ENCODE peak calls at places on chromosomes 16 and 17, in four cellular contexts. One of them, this sample, is unnamed.

GRCh38 chr17:78974635-78975591 is 4.8 kb downstream of the LGALS3BP start:
- DNase-seq in neural progenitor cell: no peak
- DNase-seq in HAP-1: peak; percentile 65
- DNase-seq in mesendoderm: peak; percentile 57
- DNase-seq in this sample: no peak

GRCh38 chr16:77760800-77761199 is 27.6 kb upstream of the VAT1L start:
- DNase-seq in HAP-1: no peak
- DNase-seq in mesendoderm: peak; percentile 18
- DNase-seq in neural progenitor cell: no peak
- DNase-seq in this sample: no peak

GRCh38 chr16:4159726-4160125 is 43.5 kb upstream of the ADCY9 start:
- DNase-seq in mesendoderm: no peak
- DNase-seq in neural progenitor cell: no peak
- DNase-seq in HAP-1: no peak
- DNase-seq in this sample: no peak

GRCh38 chr17:2189231-2189630 is 114.4 kb downstream of the SMG6 start:
- DNase-seq in neural progenitor cell: no peak
- DNase-seq in mesendoderm: no peak
- DNase-seq in HAP-1: no peak
- DNase-seq in this sample: no peak

GRCh38 chr17:34166394-34166793 is 88.7 kb upstream of the CCL2 start:
- DNase-seq in mesendoderm: no peak
- DNase-seq in HAP-1: no peak
- DNase-seq in neural progenitor cell: no peak
- DNase-seq in this sample: no peak

GRCh38 chr16:20906225-20906870 is 5.8 kb downstream of the LYRM1 start:
- DNase-seq in HAP-1: no peak
- DNase-seq in mesendoderm: no peak
- DNase-seq in neural progenitor cell: no peak
- DNase-seq in this sample: no peak

GRCh38 chr17:32588982-32589381 is 102.2 kb downstream of the CDK5R1 start:
- DNase-seq in neural progenitor cell: peak; percentile 41
- DNase-seq in mesendoderm: peak; percentile 63
- DNase-seq in HAP-1: no peak
- DNase-seq in this sample: no peak

GRCh38 chr16:35181422-35182030 is 1722.1 kb downstream of the TP53TG3F start:
- DNase-seq in neural progenitor cell: no peak
- DNase-seq in mesendoderm: no peak
- DNase-seq in HAP-1: no peak
- DNase-seq in this sample: no peak

GRCh38 chr16:12833939-12834338 is 30.3 kb upstream of the CPPED1 start:
- DNase-seq in HAP-1: no peak
- DNase-seq in neural progenitor cell: peak; percentile 16
- DNase-seq in mesendoderm: peak; percentile 74
- DNase-seq in this sample: no peak

GRCh38 chr16:60852635-60853034 is 1183.6 kb downstream of the CDH8 start:
- DNase-seq in HAP-1: no peak
- DNase-seq in neural progenitor cell: no peak
- DNase-seq in mesendoderm: no peak
- DNase-seq in this sample: no peak

GRCh38 chr17:51044964-51045363 is 75.7 kb downstream of the SPAG9 start:
- DNase-seq in mesendoderm: no peak
- DNase-seq in neural progenitor cell: peak; percentile 34
- DNase-seq in HAP-1: peak; percentile 70
- DNase-seq in this sample: no peak
- H3K4me3 ChIP-seq in mesendoderm: no peak overlapping the region
- H3K4me3 ChIP-seq in neural progenitor cell: peak overlapping the region; percentile 66
- H3K4me3 ChIP-seq in HAP-1: peak overlapping the region; percentile 0
- H3K4me3 ChIP-seq in this sample: no peak overlapping the region

DNA sequence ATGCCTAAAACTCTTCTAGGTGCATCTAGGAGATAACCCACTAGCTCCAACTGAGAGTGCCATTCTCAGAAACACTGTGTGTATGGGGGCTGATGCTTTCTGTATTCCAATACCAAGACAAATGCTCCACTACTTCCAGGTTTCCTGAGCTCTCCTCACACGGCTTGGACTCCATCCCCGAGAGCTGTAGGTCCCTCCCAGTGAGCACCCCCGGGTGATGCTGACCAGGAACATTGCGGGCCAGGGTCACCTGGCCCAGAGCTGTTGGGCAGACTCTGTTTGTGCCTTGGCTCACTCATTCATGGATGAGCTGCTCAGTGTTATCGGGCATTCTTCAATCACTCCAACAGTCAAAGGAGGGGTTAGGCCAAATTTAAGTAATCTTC is 7.0 kb downstream of the CUEDC1 start:
- DNase-seq in HAP-1: no peak
- DNase-seq in neural progenitor cell: no peak
- DNase-seq in mesendoderm: no peak
- DNase-seq in this sample: no peak
- H3K4me1 ChIP-seq in HAP-1: peaks cover 59% of the 10 kb centered on the region
- H3K4me1 ChIP-seq in neural progenitor cell: peaks cover 19% of the 10 kb centered on the region
- H3K4me1 ChIP-seq in mesendoderm: peaks cover 22% of the 10 kb centered on the region
- H3K4me1 ChIP-seq in this sample: peaks cover 22% of the 10 kb centered on the region

GRCh38 chr17:72024457-72024856 is 96.4 kb upstream of the SOX9 start:
- DNase-seq in neural progenitor cell: no peak
- DNase-seq in mesendoderm: no peak
- DNase-seq in HAP-1: no peak
- DNase-seq in this sample: no peak
- H3K4me3 ChIP-seq in neural progenitor cell: no peak overlapping the region
- H3K4me3 ChIP-seq in mesendoderm: no peak overlapping the region
- H3K4me3 ChIP-seq in HAP-1: no peak overlapping the region
- H3K4me3 ChIP-seq in this sample: no peak overlapping the region

DNA sequence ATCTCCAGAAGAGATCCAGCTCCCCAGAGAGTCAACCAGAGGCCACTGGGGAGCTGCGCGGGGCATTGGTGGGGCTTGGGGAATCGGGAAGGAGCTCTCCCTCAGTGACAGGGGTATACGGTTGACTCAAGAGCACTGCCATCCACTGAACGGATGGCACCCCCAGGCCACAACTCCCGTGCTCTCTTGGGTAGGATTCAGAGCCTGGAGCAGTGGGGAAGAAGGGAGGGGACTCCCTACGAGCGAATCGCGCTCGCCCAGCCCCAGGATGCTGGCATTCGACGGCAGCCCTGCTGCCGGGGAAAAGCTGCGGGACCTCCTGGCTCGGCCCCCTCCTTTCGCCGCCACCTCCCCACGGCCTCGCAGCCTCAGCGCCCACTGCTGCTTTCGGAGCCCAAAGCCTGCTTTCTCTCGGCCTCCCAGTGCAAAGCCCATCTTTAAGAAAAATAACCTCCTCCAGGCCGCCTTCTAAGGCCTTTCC is 532 bp upstream of the TPPP3 start:
- DNase-seq in HAP-1: no peak
- DNase-seq in neural progenitor cell: no peak
- DNase-seq in mesendoderm: peak; percentile 60
- DNase-seq in this sample: no peak
- H3K4me1 ChIP-seq in HAP-1: peaks cover 25% of the 10 kb centered on the region
- H3K4me1 ChIP-seq in neural progenitor cell: peaks cover 43% of the 10 kb centered on the region
- H3K4me1 ChIP-seq in mesendoderm: peaks cover 1% of the 10 kb centered on the region
- H3K4me1 ChIP-seq in this sample: peaks cover 8% of the 10 kb centered on the region

GRCh38 chr17:75396025-75396424 is 9.5 kb downstream of the GRB2 start:
- DNase-seq in neural progenitor cell: no peak
- DNase-seq in HAP-1: no peak
- DNase-seq in mesendoderm: no peak
- DNase-seq in this sample: no peak
- H3K4me3 ChIP-seq in neural progenitor cell: no peak overlapping the region
- H3K4me3 ChIP-seq in HAP-1: no peak overlapping the region
- H3K4me3 ChIP-seq in mesendoderm: no peak overlapping the region
- H3K4me3 ChIP-seq in this sample: no peak overlapping the region

GRCh38 chr17:36920032-36921000 is 17.0 kb upstream of the LHX1 start:
- DNase-seq in neural progenitor cell: peak; percentile 67
- DNase-seq in mesendoderm: peak; percentile 77
- DNase-seq in HAP-1: no peak
- DNase-seq in this sample: no peak

GRCh38 chr17:36919407-36919968 is 17.8 kb upstream of the LHX1 start:
- DNase-seq in neural progenitor cell: peak; percentile 45
- DNase-seq in HAP-1: no peak
- DNase-seq in mesendoderm: no peak
- DNase-seq in this sample: no peak

GRCh38 chr17:36921131-36921851 is 16.0 kb upstream of the LHX1 start:
- DNase-seq in neural progenitor cell: peak; percentile 92
- DNase-seq in mesendoderm: peak; percentile 92
- DNase-seq in HAP-1: peak; percentile 30
- DNase-seq in this sample: no peak

GRCh38 chr17:36923814-36924221 is 13.5 kb upstream of the LHX1 start:
- DNase-seq in neural progenitor cell: no peak
- DNase-seq in mesendoderm: no peak
- DNase-seq in HAP-1: no peak
- DNase-seq in this sample: no peak

DNA sequence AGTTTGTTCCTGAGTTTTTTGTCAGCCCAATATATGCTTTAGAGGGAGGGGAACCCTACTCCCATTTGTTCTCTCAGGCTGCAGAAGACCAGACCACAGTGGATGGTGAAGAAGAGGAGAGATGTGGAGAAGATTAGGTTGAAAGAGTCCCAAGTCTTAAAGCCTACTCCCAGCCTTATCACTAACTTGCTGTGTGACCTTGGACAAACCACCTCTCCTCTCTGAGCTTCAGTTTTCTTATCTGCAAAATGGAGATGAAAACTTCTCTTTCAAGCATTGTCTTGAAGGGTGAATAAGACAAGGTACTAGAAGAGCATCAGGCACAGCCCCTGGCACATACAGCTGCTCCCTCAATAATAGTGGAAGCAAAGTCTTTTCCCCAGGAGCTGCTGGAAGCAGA is 15.1 kb upstream of the LHX1 start:
- DNase-seq in mesendoderm: no peak
- DNase-seq in HAP-1: no peak
- DNase-seq in neural progenitor cell: no peak
- DNase-seq in this sample: no peak
- H3K4me1 ChIP-seq in mesendoderm: peaks cover 58% of the 10 kb centered on the region
- H3K4me1 ChIP-seq in HAP-1: peaks cover 11% of the 10 kb centered on the region
- H3K4me1 ChIP-seq in neural progenitor cell: peaks cover 48% of the 10 kb centered on the region
- H3K4me1 ChIP-seq in this sample: no peaks in the 10 kb centered on the region

This sample was measured in CD8-positive, alpha-beta memory T cell.